ENCODE peak calls at places on chromosomes 12 and 14, in eight cellular contexts. X is CD4-positive, alpha-beta T cell; U is chondrocyte; B is WTC11; L is colonic mucosa; P is AG04450; N is OCI-LY7; Y is fibroblast of the aortic adventitia. S is an unnamed sample.
A peak's percentile ranks its signal among the peaks of the same experiment; 100 is the strongest.

GRCh38 chr12:124695861-124696260 is 128.4 kb upstream of the NCOR2 start:
- DNase-seq in X (no peak), N (no peak), Y (no peak), L (no peak), U (no peak), P (no peak), B (no peak), S (no peak)

GRCh38 chr12:96368687-96369086 is 31.6 kb downstream of the CDK17 start:
- DNase-seq in P (no peak), X (no peak), L (no peak), U (no peak), N (no peak), Y (no peak), B (no peak), S (no peak)

GRCh38 chr14:38404100-38404541 is 148.2 kb upstream of the CLEC14A start:
- DNase-seq in P (peak; percentile 46), N (no peak), B (no peak), L (no peak), U (no peak), Y (peak; percentile 78), X (no peak), S (no peak)

GRCh38 chr12:64903738-64904137 is 79.3 kb downstream of the TBC1D30 start:
- DNase-seq in N (no peak), U (no peak), X (no peak), P (no peak), Y (no peak), B (no peak), L (no peak), S (no peak)

GRCh38 chr12:90816353-90817089 is 138.5 kb downstream of the CCER1 start:
- DNase-seq in B (no peak), U (no peak), Y (peak; percentile 66), N (no peak), P (no peak), L (no peak), X (no peak), S (no peak)

GRCh38 chr12:90048918-90049317 is 340.3 kb upstream of the ATP2B1 start:
- DNase-seq in L (no peak), X (no peak), Y (no peak), P (no peak), B (no peak), U (no peak), N (no peak), S (no peak)

GRCh38 chr14:87067597-87067996 is 925.4 kb downstream of the GALC start:
- DNase-seq in B (no peak), N (no peak), X (no peak), Y (no peak), U (no peak), L (no peak), P (no peak), S (no peak)

GRCh38 chr12:64724201-64724745 is 34.9 kb downstream of the GNS start:
- DNase-seq in Y (no peak), P (no peak), L (no peak), X (no peak), B (no peak), U (no peak), N (no peak), S (no peak)

GRCh38 chr12:101670007-101670671 is 27.3 kb upstream of the CHPT1 start:
- DNase-seq in P (peak; percentile 7), L (peak; percentile 70), U (no peak), Y (peak; percentile 52), B (peak; percentile 28), X (no peak), N (peak; percentile 75), S (peak; percentile 70)

GRCh38 chr12:112527082-112527481 is 108.3 kb downstream of the PTPN11 start:
- DNase-seq in P (no peak), N (no peak), B (no peak), Y (no peak), L (no peak), X (no peak), U (no peak), S (no peak)

GRCh38 chr14:45891417-45892080 is 638.5 kb upstream of the MIS18BP1 start:
- DNase-seq in L (peak; percentile 67), B (peak; percentile 28), N (no peak), X (no peak), P (no peak), Y (no peak), U (no peak), S (no peak)

GRCh38 chr12:69002969-69003368 is 70.0 kb upstream of the CPM start:
- DNase-seq in X (no peak), Y (no peak), B (no peak), L (no peak), U (no peak), P (no peak), N (no peak), S (no peak)

GRCh38 chr14:61418749-61419148 is 97.4 kb downstream of the PRKCH start:
- DNase-seq in L (no peak), U (no peak), N (no peak), P (no peak), X (no peak), Y (peak; percentile 43), B (no peak), S (no peak)

GRCh38 chr12:89971880-89972279 is 263.2 kb upstream of the ATP2B1 start:
- DNase-seq in N (no peak), X (no peak), L (no peak), P (no peak), B (no peak), Y (peak; percentile 90), U (no peak), S (no peak)

GRCh38 chr12:98671459-98671858 is 26.4 kb downstream of the APAF1 start:
- DNase-seq in U (no peak), Y (peak; percentile 5), P (no peak), X (no peak), B (no peak), N (no peak), L (no peak), S (no peak)

DNA sequence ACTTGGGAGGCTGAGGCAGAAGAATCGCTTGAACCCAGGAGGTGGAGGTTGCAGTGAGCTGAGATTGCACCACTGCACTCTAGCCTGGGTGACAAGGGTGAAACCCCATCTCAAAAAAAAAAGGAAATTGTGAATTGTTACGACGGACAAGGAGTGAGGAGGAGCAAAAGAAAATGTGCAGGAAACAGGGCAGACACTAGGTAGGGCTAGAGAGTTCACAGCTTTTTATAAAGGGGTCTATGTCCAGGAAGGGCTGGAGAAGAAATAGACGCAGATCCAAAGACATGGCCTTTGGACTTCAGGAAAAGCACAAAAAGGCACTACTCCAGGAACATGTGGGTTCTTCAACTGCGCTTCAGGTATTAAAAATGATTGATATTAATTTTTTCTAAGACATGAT is 34.4 kb downstream of the ATG14 start:
- DNase-seq in Y (no peak), P (no peak), N (no peak), B (no peak), U (no peak), X (no peak), L (no peak), S (no peak)
- TF ChIP-seq CTCF in Y (no peak), P (no peak), N (no peak), B (no peak), U (no peak), X (no peak), L (no peak), S (no peak)

DNA sequence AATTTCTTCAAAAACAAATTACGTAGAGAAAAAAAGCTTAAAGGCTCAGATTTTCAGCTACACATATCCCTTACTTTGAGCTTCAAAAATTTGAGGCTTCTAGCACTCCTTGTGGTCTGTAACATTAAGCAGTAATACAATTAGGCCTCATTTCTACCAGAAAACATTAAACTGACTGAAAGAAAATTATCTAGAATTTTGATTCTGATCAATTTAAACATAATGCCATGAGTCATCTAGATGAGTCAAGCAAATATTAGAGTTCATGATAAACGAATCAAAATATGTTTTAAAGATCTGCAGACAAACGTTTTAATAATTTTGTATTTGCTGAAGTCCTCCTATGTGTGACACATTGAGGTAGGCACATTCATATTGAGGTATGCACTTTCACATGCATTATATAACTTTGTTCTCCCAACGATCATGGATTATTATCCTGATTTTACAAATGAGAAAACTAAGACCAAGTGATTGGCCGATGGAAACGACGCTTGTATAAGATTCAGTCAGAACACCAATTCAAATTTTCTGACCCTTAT is 4.3 kb downstream of the OSBPL8 start:
- DNase-seq in P (no peak), N (peak; percentile 19), B (no peak), L (no peak), X (no peak), U (no peak), Y (peak; percentile 19), S (no peak)
- TF ChIP-seq CTCF in P (peak; percentile 31), N (peak; percentile 50), B (no peak), L (no peak), X (no peak), U (peak; percentile 54), Y (peak; percentile 20), S (no peak)

DNA sequence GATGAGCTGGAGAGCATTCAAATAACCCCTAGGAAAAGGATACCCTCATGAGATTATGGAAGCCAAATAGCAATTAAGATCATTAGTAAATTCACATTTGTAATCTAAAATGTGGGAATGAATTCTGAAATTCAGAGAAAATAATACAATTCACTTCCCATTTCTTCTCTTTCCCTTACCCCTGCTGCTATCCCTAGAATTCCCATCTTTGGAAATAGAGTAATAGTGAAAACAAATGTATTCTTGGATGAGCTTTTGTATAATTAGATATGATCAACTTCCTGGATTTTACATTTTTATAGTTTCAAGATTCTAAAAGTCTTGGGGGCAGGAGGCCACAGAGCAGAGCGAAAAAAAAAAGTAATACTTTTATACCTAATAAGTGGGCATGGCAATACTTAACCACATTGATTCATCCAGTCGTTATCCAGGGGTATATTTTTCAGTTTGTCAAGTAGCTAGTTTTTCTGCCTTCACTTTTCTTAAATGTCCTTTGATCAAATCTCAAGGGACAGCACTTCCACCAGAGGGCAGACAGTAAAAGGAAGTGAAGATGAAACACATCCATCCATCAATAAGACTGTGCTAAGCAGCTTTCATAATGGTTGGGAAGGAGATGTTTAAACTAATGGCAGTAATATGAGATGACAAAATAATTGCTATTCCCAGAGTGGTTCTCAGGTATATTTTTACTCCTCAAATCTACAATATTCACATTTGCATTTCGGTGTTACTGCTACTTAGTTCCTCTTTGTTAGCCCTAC is 401.3 kb downstream of the DIO2 start:
- DNase-seq in X (no peak), U (no peak), Y (no peak), P (no peak), N (peak; percentile 9), B (no peak), L (no peak), S (no peak)
- TF ChIP-seq CTCF in X (no peak), U (peak; percentile 62), Y (no peak), P (peak; percentile 28), N (peak; percentile 48), B (no peak), L (no peak), S (no peak)

GRCh38 chr14:73744874-73745529 is 30.8 kb upstream of the PNMA1 start:
- DNase-seq in B (no peak), P (no peak), Y (no peak), X (no peak), N (peak; percentile 15), U (no peak), L (peak; percentile 90), S (no peak)

GRCh38 chr14:73748858-73749357 is 34.7 kb upstream of the PNMA1 start:
- DNase-seq in L (no peak), U (no peak), B (no peak), X (no peak), Y (no peak), P (no peak), N (no peak), S (no peak)

GRCh38 chr14:73747386-73748211 is 33.4 kb upstream of the PNMA1 start:
- DNase-seq in X (no peak), P (no peak), U (no peak), N (no peak), Y (no peak), B (no peak), L (no peak), S (no peak)

GRCh38 chr14:73745571-73746539 is 31.7 kb upstream of the PNMA1 start:
- DNase-seq in L (no peak), N (no peak), U (no peak), P (no peak), Y (no peak), B (no peak), X (no peak), S (no peak)

GRCh38 chr14:73746540-73747385 is 32.6 kb upstream of the PNMA1 start:
- DNase-seq in L (no peak), N (peak; percentile 18), P (no peak), B (peak; percentile 22), U (no peak), Y (no peak), X (no peak), S (no peak)
- TF ChIP-seq CTCF in L (no peak), N (peak; percentile 41), P (peak; percentile 39), B (no peak), U (peak; percentile 55), Y (peak; percentile 40), X (no peak), S (no peak)